ENCODE peak calls at places on chromosomes 4 and X, in eight cellular contexts. L is fibroblast of pulmonary artery, T is H1, Q is pancreas, R is stomach, S is HFF-Myc, H is neural crest cell, I is colonic mucosa. P is an unnamed sample.

GRCh38 chr4:3766207-3766790 is at the start of gene ADRA2C:
- DNase-seq in H (peak; percentile 26), Q (peak; percentile 74), S (no peak), L (no peak), T (peak; percentile 57), I (no peak), R (no peak), P (no peak)

GRCh38 chr4:52612341-52612740 is 46.8 kb downstream of the USP46 start:
- DNase-seq in I (no peak), R (no peak), S (no peak), T (no peak), H (no peak), L (no peak), Q (no peak), P (no peak)

GRCh38 chrX:16418650-16419049 is 231.3 kb upstream of the S100G start:
- DNase-seq in L (no peak), T (no peak), H (no peak), R (no peak), I (no peak), Q (no peak), S (no peak), P (no peak)

GRCh38 chr4:130722370-130722769 is 1626.4 kb downstream of the C4orf33 start:
- DNase-seq in L (no peak), S (no peak), Q (no peak), I (no peak), H (no peak), R (no peak), T (no peak), P (no peak)

GRCh38 chr4:170336238-170336775 is 246.6 kb upstream of the AADAT start:
- DNase-seq in Q (no peak), H (no peak), T (no peak), R (no peak), L (no peak), I (no peak), S (no peak), P (no peak)

GRCh38 chrX:124231454-124231853 is 101.0 kb upstream of the TEX13D start:
- DNase-seq in H (peak; percentile 25), L (no peak), T (no peak), I (no peak), R (no peak), Q (no peak), S (no peak), P (no peak)

GRCh38 chr4:11073621-11074051 is 355.1 kb downstream of the HS3ST1 start:
- DNase-seq in R (no peak), S (no peak), L (peak; percentile 95), H (no peak), I (peak; percentile 42), T (no peak), Q (no peak), P (no peak)

GRCh38 chr4:3644849-3645627 is 112.8 kb upstream of the LRPAP1 start:
- DNase-seq in T (no peak), R (no peak), L (no peak), H (no peak), Q (no peak), I (no peak), S (no peak), P (no peak)

GRCh38 chr4:38687571-38688011 is 23.6 kb downstream of the KLF3 start:
- DNase-seq in Q (no peak), I (no peak), L (peak; percentile 46), T (no peak), H (no peak), S (no peak), R (no peak), P (no peak)

GRCh38 chr4:185086053-185086452 is 57.0 kb upstream of the SLC25A4 start:
- DNase-seq in H (no peak), R (no peak), L (no peak), T (no peak), Q (no peak), I (no peak), S (no peak), P (no peak)

GRCh38 chrX:107602694-107603239 is 25.5 kb upstream of the PRPS1 start:
- DNase-seq in H (no peak), L (no peak), T (no peak), I (no peak), R (no peak), S (no peak), Q (no peak), P (no peak)

GRCh38 chrX:86504297-86504696 is 356.0 kb downstream of the DACH2 start:
- DNase-seq in T (no peak), R (no peak), S (no peak), H (no peak), L (no peak), Q (no peak), I (no peak), P (no peak)

GRCh38 chr4:92634891-92635290 is 331.1 kb downstream of the GRID2 start:
- DNase-seq in R (no peak), I (no peak), S (no peak), T (no peak), L (no peak), Q (no peak), H (no peak), P (no peak)

GRCh38 chr4:140743194-140743931 is 12.8 kb downstream of the TBC1D9 start:
- DNase-seq in Q (no peak), S (no peak), R (no peak), H (no peak), T (no peak), I (no peak), L (peak; percentile 29), P (no peak)

GRCh38 chr4:123190176-123190575 is 206.4 kb upstream of the SPRY1 start:
- DNase-seq in L (no peak), R (no peak), H (no peak), I (no peak), S (no peak), T (no peak), Q (no peak), P (no peak)

GRCh38 chr4:22661443-22661842 is 31.3 kb upstream of the GBA3 start:
- DNase-seq in L (peak; percentile 75), S (no peak), H (no peak), Q (no peak), T (no peak), R (no peak), I (no peak), P (no peak)

GRCh38 chr4:13484749-13485345 is 707 bp upstream of the RAB28 start:
- DNase-seq in I (no peak), Q (no peak), H (no peak), L (peak; percentile 62), R (no peak), T (no peak), S (peak; percentile 24), P (no peak)

GRCh38 chrX:20267924-20268701 is 1.4 kb upstream of the RPS6KA3 start:
- DNase-seq in R (peak; percentile 59), S (no peak), Q (peak; percentile 67), T (peak; percentile 63), I (peak; percentile 51), H (peak; percentile 6), L (peak; percentile 28), P (peak; percentile 24)

GRCh38 chr4:610411-611261 is 14.7 kb upstream of the PDE6B start:
- DNase-seq in R (no peak), S (peak; percentile 9), T (no peak), I (peak; percentile 36), H (no peak), Q (no peak), L (peak; percentile 41), P (no peak)

GRCh38 chr4:99965674-99966350 is 15.7 kb upstream of the H2AZ1 start:
- DNase-seq in T (no peak), L (no peak), H (no peak), Q (no peak), R (no peak), S (no peak), I (no peak), P (no peak)

GRCh38 chr4:65791111-65791806 is 121.0 kb upstream of the EPHA5 start:
- DNase-seq in T (no peak), R (no peak), H (no peak), L (peak; percentile 13), I (no peak), Q (no peak), S (no peak), P (no peak)

GRCh38 chrX:19836337-19836736 is 51.1 kb downstream of the SH3KBP1 start:
- DNase-seq in T (no peak), H (no peak), Q (no peak), I (no peak), S (no peak), R (no peak), L (no peak), P (no peak)

GRCh38 chrX:154717824-154718223 is 33.1 kb downstream of the GAB3 start:
- DNase-seq in T (no peak), L (peak; percentile 45), S (no peak), I (no peak), Q (no peak), R (no peak), H (no peak), P (no peak)

GRCh38 chrX:106952988-106953387 is 32.8 kb downstream of the CLDN2 start:
- DNase-seq in H (no peak), T (no peak), R (no peak), I (no peak), L (peak; percentile 51), S (no peak), Q (no peak), P (no peak)

GRCh38 chr4:61299316-61299715 is 99.2 kb downstream of the ADGRL3 start:
- DNase-seq in S (no peak), T (no peak), R (no peak), H (no peak), Q (no peak), L (no peak), I (no peak), P (no peak)

DNA sequence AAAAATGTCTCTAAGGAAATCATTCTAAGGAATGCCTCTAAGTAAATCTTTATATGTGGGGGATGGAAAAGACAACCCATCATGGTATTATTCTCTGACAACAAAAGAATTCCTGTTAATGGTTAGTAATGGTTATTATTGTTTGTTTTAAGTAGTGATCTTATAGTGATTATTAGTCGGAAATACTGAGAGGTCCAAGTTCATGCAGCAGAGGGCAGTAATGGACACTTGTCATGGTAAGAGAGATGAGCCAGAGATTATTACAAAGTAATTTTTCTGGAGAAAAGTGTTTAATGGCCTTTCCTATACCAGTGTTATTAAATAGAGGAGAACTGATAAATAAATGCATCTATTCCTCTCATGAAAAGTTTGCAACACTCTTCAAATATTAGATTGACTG is 8.1 kb upstream of the DKK2 start:
- DNase-seq in I (no peak), H (no peak), T (no peak), S (no peak), L (no peak), R (no peak), Q (no peak), P (no peak)
- TF ChIP-seq CTCF in I (no peak), H (peak; percentile 49), T (peak; percentile 20), S (peak; percentile 16), L (peak; percentile 22), R (no peak), Q (no peak), P (no peak)

GRCh38 chr4:121070696-121071639 is 1.4 kb downstream of the NDNF start:
- DNase-seq in T (peak; percentile 75), S (no peak), I (peak; percentile 73), L (peak; percentile 62), H (peak; percentile 50), Q (peak; percentile 73), R (no peak), P (no peak)
- TF ChIP-seq CTCF in T (peak; percentile 61), S (peak; percentile 28), I (peak; percentile 46), L (peak; percentile 55), H (peak; percentile 58), Q (peak; percentile 11), R (no peak), P (no peak)

GRCh38 chrX:93874554-93874953 is 200.5 kb downstream of the FAM133A start:
- DNase-seq in S (peak; percentile 0), R (no peak), I (peak; percentile 22), H (peak; percentile 65), L (peak; percentile 7), T (peak; percentile 50), Q (no peak), P (no peak)
- TF ChIP-seq CTCF in S (no peak), R (no peak), I (no peak), H (peak; percentile 92), L (no peak), T (peak; percentile 37), Q (peak; percentile 46), P (no peak)

GRCh38 chr4:174586651-174587050 is 64.4 kb upstream of the HPGD start:
- DNase-seq in I (no peak), S (no peak), Q (no peak), H (no peak), T (no peak), R (no peak), L (no peak), P (no peak)
- TF ChIP-seq CTCF in I (no peak), S (no peak), Q (no peak), H (no peak), T (no peak), R (no peak), L (no peak), P (no peak)